ENCODE peak calls at places on chromosomes 6 and 20, in nine cellular contexts. P is lower lobe of right lung; D is psoas muscle; I is left lung; X is NT2/D1; F is pancreas; C is prostate gland; L is effector memory CD4-positive, alpha-beta T cell; Y is Peyer's patch. J is an unnamed sample. For H3K4me1, the result is how much of the 10 kb centered on the place peaks cover.

GRCh38 chr6:91081452-91082067 is 494.7 kb upstream of the MAP3K7 start:
- DNase-seq in P (no peak), D (no peak), I (no peak), X (peak), F (no peak), C (peak), L (no peak), Y (no peak), J (no peak)

GRCh38 chr6:132084811-132085509 is 133.8 kb upstream of the CCN2 start:
- DNase-seq in P (no peak), D (no peak), I (no peak), X (no peak), F (no peak), C (no peak), L (no peak), Y (no peak), J (no peak)

GRCh38 chr6:127950566-127951141 is 49.8 kb upstream of the THEMIS start:
- DNase-seq in P (no peak), D (no peak), I (no peak), X (no peak), F (no peak), C (no peak), L (no peak), Y (no peak), J (no peak)

GRCh38 chr20:46708172-46708860 is 1.1 kb upstream of the SLC2A10 start:
- DNase-seq in P (no peak), D (no peak), I (no peak), X (no peak), F (peak), C (peak), L (no peak), Y (no peak), J (peak)

GRCh38 chr20:53146201-53146891 is 174.2 kb downstream of the TSHZ2 start:
- DNase-seq in P (no peak), D (no peak), I (no peak), X (no peak), F (no peak), C (no peak), L (no peak), Y (no peak), J (no peak)

GRCh38 chr6:31574106-31575061 is 981 bp upstream of the TNF start:
- DNase-seq in P (no peak), D (no peak), I (no peak), X (no peak), F (no peak), C (no peak), L (no peak), Y (no peak), J (no peak)

GRCh38 chr20:49700411-49701185 is 13.1 kb downstream of the B4GALT5 start:
- DNase-seq in P (no peak), D (no peak), I (no peak), X (no peak), F (no peak), C (no peak), L (no peak), Y (no peak), J (no peak)

GRCh38 chr6:157203312-157203744 is 120.0 kb downstream of the TMEM242 start:
- DNase-seq in P (no peak), D (no peak), I (no peak), X (no peak), F (peak), C (no peak), L (no peak), Y (no peak), J (no peak)

GRCh38 chr20:33163856-33164762 is 3.9 kb upstream of the BPIFA2 start:
- DNase-seq in P (no peak), D (no peak), I (no peak), X (no peak), F (no peak), C (no peak), L (no peak), Y (no peak), J (no peak)

GRCh38 chr6:47701374-47701773 is 3.0 kb downstream of the ADGRF4 start:
- DNase-seq in P (no peak), D (no peak), I (no peak), X (no peak), F (no peak), C (no peak), L (no peak), Y (no peak), J (no peak)

GRCh38 chr20:5910192-5910591 is 40.1 kb downstream of the TRMT6 start:
- DNase-seq in P (no peak), D (no peak), I (no peak), X (no peak), F (no peak), C (no peak), L (no peak), Y (no peak), J (no peak)

GRCh38 chr20:58039569-58040092 is 188.8 kb downstream of the ANKRD60 start:
- DNase-seq in P (no peak), D (no peak), I (no peak), X (no peak), F (no peak), C (no peak), L (no peak), Y (no peak), J (no peak)

GRCh38 chr20:37535443-37536132 is 7.9 kb upstream of the BLCAP start:
- DNase-seq in P (no peak), D (no peak), I (no peak), X (no peak), F (no peak), C (no peak), L (no peak), Y (no peak), J (no peak)

GRCh38 chr6:44496705-44497369 is 109.3 kb downstream of the CDC5L start:
- DNase-seq in P (no peak), D (no peak), I (no peak), X (no peak), F (no peak), C (peak), L (no peak), Y (no peak), J (no peak)

GRCh38 chr6:29810371-29810770 is 17.3 kb upstream of the HLA-G start:
- DNase-seq in P (no peak), D (no peak), I (no peak), X (no peak), F (no peak), C (peak), L (no peak), Y (no peak), J (no peak)

DNA sequence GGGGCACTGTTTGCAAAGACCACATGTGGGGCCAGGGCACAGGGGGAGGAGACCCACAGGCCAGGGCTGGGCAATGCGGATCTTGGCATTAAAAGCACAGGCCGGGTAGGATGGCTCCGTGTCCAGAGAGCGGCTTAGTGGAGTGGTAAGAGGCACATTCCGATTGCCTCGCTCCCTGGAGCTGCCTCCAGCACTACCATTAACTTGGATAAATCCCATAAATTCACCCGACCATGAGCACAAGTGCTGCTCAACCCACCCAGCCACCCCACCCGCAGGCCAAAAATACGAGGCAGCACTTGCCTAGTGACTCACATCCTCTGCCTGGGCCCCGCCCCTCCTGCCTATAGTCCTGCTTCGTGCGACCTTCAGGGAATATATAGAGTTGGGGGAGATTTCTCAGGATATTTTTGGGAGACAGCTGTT is 67.5 kb upstream of the QKI start:
- DNase-seq in P (no peak), D (peak), I (no peak), X (no peak), F (no peak), C (no peak), L (no peak), Y (no peak), J (no peak)
- H3K4me1 ChIP-seq in P (under half), D (under half), I (under half), X (under half), F (under half), C (under half), L (under half), Y (under half), J (under half)

GRCh38 chr6:32847004-32847403 is 3.2 kb upstream of the PSMB8 start:
- DNase-seq in P (no peak), D (no peak), I (no peak), X (no peak), F (no peak), C (no peak), L (no peak), Y (no peak), J (no peak)

GRCh38 chr6:32845381-32845884 is 1.6 kb upstream of the PSMB8 start:
- DNase-seq in P (no peak), D (no peak), I (peak), X (no peak), F (no peak), C (no peak), L (peak), Y (peak), J (peak)

GRCh38 chr6:32843321-32843978 is 397 bp downstream of the PSMB8 start:
- DNase-seq in P (no peak), D (peak), I (no peak), X (no peak), F (no peak), C (peak), L (no peak), Y (no peak), J (peak)

GRCh38 chr6:32843979-32844838 is at the start of gene PSMB8:
- DNase-seq in P (peak), D (peak), I (peak), X (peak), F (peak), C (peak), L (peak), Y (peak), J (peak)

GRCh38 chr6:32844839-32845372 is 1.1 kb upstream of the PSMB8 start:
- DNase-seq in P (no peak), D (no peak), I (no peak), X (no peak), F (no peak), C (no peak), L (no peak), Y (no peak), J (no peak)
- H3K4me1 ChIP-seq in P (under half), D (under half), I (under half), X (under half), F (under half), C (under half), L (half or more), Y (under half), J (under half)

GRCh38 chr6:52517502-52518278 is 59.2 kb downstream of the TRAM2 start:
- DNase-seq in P (no peak), D (peak), I (peak), X (peak), F (peak), C (peak), L (no peak), Y (peak), J (peak)
- H3K4me1 ChIP-seq in P (under half), D (under half), I (under half), X (under half), F (under half), C (under half), L (under half), Y (under half), J (under half)

DNA sequence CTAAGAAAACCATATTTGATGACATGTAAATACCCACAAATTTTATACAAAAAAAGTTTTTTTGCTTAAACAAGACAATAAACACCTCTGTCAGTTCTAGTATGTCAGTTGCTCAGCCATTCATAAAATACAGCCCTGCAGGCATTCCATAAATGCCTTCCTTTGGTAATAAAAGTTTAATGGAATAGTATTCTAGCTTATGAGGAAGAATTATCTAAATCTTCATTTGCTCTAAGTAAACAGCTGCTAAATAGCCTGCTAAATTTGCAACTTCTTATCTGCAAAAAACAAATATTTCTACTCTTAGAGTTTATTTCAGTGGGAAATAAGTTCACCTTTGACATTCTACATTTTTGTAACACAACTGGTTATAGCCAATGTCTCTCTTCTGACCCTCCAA is 108.8 kb downstream of the SMLR1 start:
- DNase-seq in P (no peak), D (no peak), I (no peak), X (no peak), F (no peak), C (no peak), L (no peak), Y (no peak), J (no peak)
- H3K4me1 ChIP-seq in P (under half), D (under half), I (under half), X (under half), F (under half), C (under half), L (under half), Y (under half), J (under half)

GRCh38 chr20:9647741-9648140 is 133.4 kb downstream of the LAMP5 start:
- DNase-seq in P (no peak), D (no peak), I (no peak), X (no peak), F (no peak), C (no peak), L (no peak), Y (no peak), J (no peak)
- H3K4me1 ChIP-seq in P (under half), D (under half), I (under half), X (under half), F (under half), C (under half), L (under half), Y (under half), J (under half)

GRCh38 chr6:15480546-15480945 is 182.3 kb downstream of the DTNBP1 start:
- DNase-seq in P (no peak), D (no peak), I (no peak), X (no peak), F (no peak), C (no peak), L (no peak), Y (no peak), J (no peak)
- H3K4me1 ChIP-seq in P (under half), D (half or more), I (under half), X (under half), F (under half), C (under half), L (under half), Y (under half), J (under half)

DNA sequence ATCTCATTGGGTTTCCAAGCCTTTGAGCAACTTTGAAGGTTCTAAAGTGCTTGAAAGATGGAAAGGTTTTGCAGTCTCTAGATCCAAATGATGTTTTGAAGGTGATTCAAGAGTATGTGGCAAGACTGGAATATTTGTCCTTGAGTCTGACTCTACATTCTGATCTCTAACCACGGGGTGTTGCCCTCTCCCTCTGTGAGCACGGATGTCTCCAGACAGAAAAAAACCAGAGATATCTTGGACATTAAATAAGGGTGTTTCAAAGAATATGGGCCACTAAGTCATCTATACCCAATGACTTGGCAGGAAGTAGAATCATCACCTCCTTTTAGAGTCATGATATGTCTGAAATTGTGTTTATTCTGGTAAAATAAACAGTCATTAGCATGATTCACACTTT is 384.2 kb downstream of the BMP2 start:
- DNase-seq in P (no peak), D (no peak), I (no peak), X (no peak), F (no peak), C (no peak), L (no peak), Y (no peak), J (no peak)
- H3K4me1 ChIP-seq in P (under half), D (under half), I (under half), X (under half), F (under half), C (under half), L (under half), Y (under half), J (under half)

GRCh38 chr6:166950443-166950821 is 5.9 kb downstream of the RNASET2 start:
- DNase-seq in P (no peak), D (no peak), I (no peak), X (no peak), F (no peak), C (no peak), L (no peak), Y (peak), J (peak)

GRCh38 chr6:166947251-166947650 is 9.1 kb downstream of the RNASET2 start:
- DNase-seq in P (no peak), D (no peak), I (no peak), X (no peak), F (no peak), C (no peak), L (no peak), Y (no peak), J (no peak)

GRCh38 chr6:166951670-166952060 is 4.7 kb downstream of the RNASET2 start:
- DNase-seq in P (no peak), D (no peak), I (no peak), X (no peak), F (no peak), C (no peak), L (no peak), Y (no peak), J (no peak)

GRCh38 chr6:166952122-166952521 is 4.2 kb downstream of the RNASET2 start:
- DNase-seq in P (no peak), D (no peak), I (no peak), X (no peak), F (no peak), C (no peak), L (no peak), Y (no peak), J (no peak)

GRCh38 chr6:166949533-166950442 is 6.6 kb downstream of the RNASET2 start:
- DNase-seq in P (no peak), D (no peak), I (no peak), X (peak), F (no peak), C (no peak), L (no peak), Y (no peak), J (peak)
- H3K4me1 ChIP-seq in P (under half), D (under half), I (under half), X (under half), F (under half), C (under half), L (half or more), Y (under half), J (under half)